ENCODE peak calls at places on chromosomes 1 and 21, in four cellular contexts. N is A549, L is HepG2, C is GM12878. Y is an unnamed sample.

GRCh38 chr1:61618755-61619154 is 106.2 kb downstream of the TM2D1 start:
- DNase-seq in N (no peak), L (no peak), C (no peak), Y (no peak)

GRCh38 chr1:81549588-81550127 is 251.1 kb upstream of the ADGRL2 start:
- DNase-seq in N (peak; percentile 8), L (peak; percentile 8), C (peak; percentile 35), Y (no peak)

GRCh38 chr1:165056914-165057313 is 299.6 kb downstream of the LMX1A start:
- DNase-seq in N (no peak), L (no peak), C (no peak), Y (no peak)

GRCh38 chr1:112990271-112990670 is 34.3 kb upstream of the SLC16A1 start:
- DNase-seq in N (no peak), L (no peak), C (no peak), Y (no peak)

GRCh38 chr1:224507771-224508523 is 73.3 kb upstream of the WDR26 start:
- DNase-seq in N (no peak), L (peak; percentile 43), C (no peak), Y (no peak)

GRCh38 chr1:181159451-181160151 is 71.1 kb downstream of the IER5 start:
- DNase-seq in N (no peak), L (no peak), C (no peak), Y (no peak)

GRCh38 chr1:8818325-8818775 is 910 bp upstream of the RERE start:
- DNase-seq in N (no peak), L (no peak), C (no peak), Y (no peak)

GRCh38 chr1:113616201-113616600 is 143.1 kb downstream of the PHTF1 start:
- DNase-seq in N (no peak), L (no peak), C (no peak), Y (no peak)

GRCh38 chr1:61277129-61277801 is 194.9 kb downstream of the NFIA start:
- DNase-seq in N (no peak), L (no peak), C (no peak), Y (no peak)

GRCh38 chr1:185170291-185170848 is 13.4 kb downstream of the SWT1 start:
- DNase-seq in N (peak; percentile 36), L (peak; percentile 64), C (peak; percentile 32), Y (peak; percentile 57)

GRCh38 chr1:210487021-210487420 is 158.3 kb downstream of the HHAT start:
- DNase-seq in N (no peak), L (no peak), C (no peak), Y (no peak)

GRCh38 chr1:154334647-154335350 is 9.5 kb downstream of the ATP8B2 start:
- DNase-seq in N (peak; percentile 88), L (peak; percentile 88), C (no peak), Y (peak; percentile 79)

GRCh38 chr1:156901966-156902922 is 8.7 kb downstream of the PEAR1 start:
- DNase-seq in N (no peak), L (no peak), C (no peak), Y (no peak)

GRCh38 chr1:244065960-244066388 is 14.9 kb downstream of the ZBTB18 start:
- DNase-seq in N (no peak), L (no peak), C (no peak), Y (no peak)

GRCh38 chr1:52574594-52574993 is 21.7 kb upstream of the TUT4 start:
- DNase-seq in N (peak; percentile 36), L (no peak), C (no peak), Y (no peak)

GRCh38 chr1:39413902-39414528 is 77.4 kb upstream of the BMP8A start:
- DNase-seq in N (no peak), L (no peak), C (no peak), Y (no peak)

GRCh38 chr1:151314137-151314875 is 12.9 kb downstream of the PI4KB start:
- DNase-seq in N (peak; percentile 38), L (peak; percentile 15), C (no peak), Y (no peak)

GRCh38 chr1:221723918-221724263 is 18.0 kb downstream of the DUSP10 start:
- DNase-seq in N (no peak), L (no peak), C (no peak), Y (no peak)

GRCh38 chr1:39391741-39392679 is 99.4 kb upstream of the BMP8A start:
- DNase-seq in N (peak; percentile 74), L (peak; percentile 85), C (no peak), Y (peak; percentile 78)

GRCh38 chr1:185636848-185637247 is 97.3 kb upstream of the HMCN1 start:
- DNase-seq in N (no peak), L (no peak), C (peak; percentile 91), Y (no peak)

GRCh38 chr1:14570514-14570913 is 28.0 kb upstream of the KAZN start:
- DNase-seq in N (no peak), L (no peak), C (no peak), Y (no peak)

GRCh38 chr1:175262646-175263045 is 70.1 kb upstream of the KIAA0040 start:
- DNase-seq in N (no peak), L (no peak), C (no peak), Y (no peak)

GRCh38 chr1:153617677-153618076 is 1.6 kb upstream of the S100A14 start:
- DNase-seq in N (no peak), L (no peak), C (no peak), Y (peak; percentile 73)

GRCh38 chr1:116711061-116711582 is 43.1 kb upstream of the CD2 start:
- DNase-seq in N (no peak), L (no peak), C (no peak), Y (no peak)

GRCh38 chr1:65259816-65260215 is 49.5 kb upstream of the DNAJC6 start:
- DNase-seq in N (no peak), L (no peak), C (no peak), Y (no peak)

GRCh38 chr1:69737527-69738176 is 169.9 kb downstream of the LRRC7 start:
- DNase-seq in N (peak; percentile 2), L (peak; percentile 61), C (peak; percentile 11), Y (peak; percentile 21)

GRCh38 chr1:233326319-233326994 is 1.1 kb upstream of the MAP3K21 start:
- DNase-seq in N (no peak), L (no peak), C (no peak), Y (no peak)

GRCh38 chr21:39348040-39348354 is 891 bp downstream of the HMGN1 start:
- DNase-seq in N (no peak), L (no peak), C (no peak), Y (no peak)

GRCh38 chr1:98325646-98326441 is 335.7 kb upstream of the SNX7 start:
- DNase-seq in N (no peak), L (peak; percentile 2), C (no peak), Y (no peak)

GRCh38 chr1:168732736-168733135 is 3.7 kb upstream of the DPT start:
- DNase-seq in N (no peak), L (no peak), C (no peak), Y (no peak)

GRCh38 chr1:18794066-18794465 is 65.4 kb downstream of the TAS1R2 start:
- DNase-seq in N (no peak), L (peak; percentile 53), C (no peak), Y (no peak)

GRCh38 chr1:39378377-39378776 is 113.1 kb upstream of the BMP8A start:
- DNase-seq in N (peak; percentile 30), L (peak; percentile 89), C (no peak), Y (no peak)

GRCh38 chr1:91583326-91583755 is 82.7 kb downstream of the CDC7 start:
- DNase-seq in N (no peak), L (no peak), C (no peak), Y (no peak)

GRCh38 chr21:46056450-46056903 is 41.4 kb upstream of the COL6A2 start:
- DNase-seq in N (no peak), L (no peak), C (no peak), Y (no peak)

GRCh38 chr1:185314416-185314815 is 2.6 kb downstream of the IVNS1ABP start:
- DNase-seq in N (no peak), L (no peak), C (no peak), Y (no peak)

GRCh38 chr1:25356848-25357247 is 18.7 kb downstream of the TMEM50A start:
- DNase-seq in N (no peak), L (no peak), C (no peak), Y (no peak)

GRCh38 chr1:245245021-245245667 is 90.4 kb downstream of the KIF26B start:
- DNase-seq in N (no peak), L (no peak), C (no peak), Y (no peak)

GRCh38 chr1:193014354-193014753 is 44.8 kb downstream of the UCHL5 start:
- DNase-seq in N (no peak), L (no peak), C (no peak), Y (no peak)

GRCh38 chr1:207605444-207606361 is 39.2 kb upstream of the CR1L start:
- DNase-seq in N (no peak), L (peak; percentile 4), C (no peak), Y (peak; percentile 35)

GRCh38 chr1:100440075-100440809 is 87.9 kb downstream of the CDC14A start:
- DNase-seq in N (no peak), L (peak; percentile 2), C (no peak), Y (peak; percentile 54)
- TF ChIP-seq CHD4 in N (no peak), L (no peak), C (no peak), Y (no peak)

DNA sequence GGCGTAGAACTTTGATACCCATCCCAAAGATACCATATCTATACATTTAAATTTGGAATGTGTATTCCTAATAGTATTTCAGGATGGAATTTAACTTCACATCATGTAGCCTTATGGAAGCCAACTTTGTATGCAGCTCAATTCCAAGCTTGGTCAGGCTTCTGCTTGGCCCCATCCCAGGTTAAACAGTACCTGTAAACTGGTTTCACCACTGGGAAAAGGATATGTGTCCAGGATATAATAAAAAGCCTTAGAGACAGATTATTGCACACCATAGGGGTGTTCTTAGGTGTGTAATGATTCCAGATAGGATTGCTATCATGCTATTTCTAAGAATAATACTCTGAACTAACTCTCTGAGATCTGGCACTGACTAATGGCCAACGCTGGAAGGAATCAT is 28.1 kb downstream of the ADAM30 start:
- DNase-seq in N (no peak), L (no peak), C (no peak), Y (no peak)
- TF ChIP-seq CHD4 in N (no peak), L (no peak), C (no peak), Y (no peak)

GRCh38 chr1:247411583-247412295 is 4.2 kb upstream of the NLRP3 start:
- DNase-seq in N (no peak), L (no peak), C (no peak), Y (no peak)
- TF ChIP-seq CHD4 in N (no peak), L (no peak), C (no peak), Y (no peak)

GRCh38 chr1:2541619-2542246 is 11.7 kb upstream of the HES5 start:
- DNase-seq in N (no peak), L (no peak), C (no peak), Y (peak; percentile 85)

GRCh38 chr1:2544875-2545638 is 11.1 kb upstream of the TNFRSF14 start:
- DNase-seq in N (no peak), L (no peak), C (no peak), Y (no peak)

GRCh38 chr1:2542262-2542915 is 12.3 kb upstream of the HES5 start:
- DNase-seq in N (no peak), L (no peak), C (no peak), Y (no peak)

GRCh38 chr1:2544093-2544874 is 11.9 kb upstream of the TNFRSF14 start:
- DNase-seq in N (no peak), L (no peak), C (no peak), Y (no peak)

GRCh38 chr1:2543543-2544092 is 12.6 kb upstream of the TNFRSF14 start:
- DNase-seq in N (no peak), L (no peak), C (no peak), Y (no peak)
- TF ChIP-seq CHD4 in N (no peak), L (no peak), C (no peak), Y (no peak)

GRCh38 chr1:47644216-47644581 is 206.4 kb downstream of the FOXD2 start:
- DNase-seq in N (no peak), L (no peak), C (no peak), Y (no peak)
- TF ChIP-seq CHD4 in N (no peak), L (no peak), C (no peak), Y (no peak)

Y was measured in K562.